ENCODE peak calls at places on chromosomes 5 and 9, in nine cellular contexts. One of them, this sample, is unnamed.

GRCh38 chr5:144356489-144356888 is 185.8 kb downstream of the KCTD16 start:
- DNase-seq in IMR-90: no peak
- DNase-seq in mammary epithelial cell: no peak
- DNase-seq in upper lobe of right lung: no peak
- DNase-seq in psoas muscle: no peak
- DNase-seq in uterus: no peak
- DNase-seq in cardiac muscle cell: no peak
- DNase-seq in AG10803: no peak
- DNase-seq in cardiac fibroblast: no peak
- DNase-seq in this sample: no peak

GRCh38 chr5:2802693-2803365 is 51.4 kb upstream of the IRX2 start:
- DNase-seq in IMR-90: no peak
- DNase-seq in mammary epithelial cell: no peak
- DNase-seq in upper lobe of right lung: no peak
- DNase-seq in psoas muscle: no peak
- DNase-seq in uterus: no peak
- DNase-seq in cardiac muscle cell: no peak
- DNase-seq in AG10803: no peak
- DNase-seq in cardiac fibroblast: no peak
- DNase-seq in this sample: no peak

GRCh38 chr9:110545705-110546104 is 33.8 kb downstream of the SVEP1 start:
- DNase-seq in IMR-90: peak; percentile 11
- DNase-seq in mammary epithelial cell: peak; percentile 45
- DNase-seq in upper lobe of right lung: no peak
- DNase-seq in psoas muscle: no peak
- DNase-seq in uterus: no peak
- DNase-seq in cardiac muscle cell: no peak
- DNase-seq in AG10803: peak; percentile 29
- DNase-seq in cardiac fibroblast: peak; percentile 37
- DNase-seq in this sample: no peak

GRCh38 chr5:117859161-117859560 is 1129.2 kb downstream of the DTWD2 start:
- DNase-seq in IMR-90: no peak
- DNase-seq in mammary epithelial cell: no peak
- DNase-seq in upper lobe of right lung: no peak
- DNase-seq in psoas muscle: no peak
- DNase-seq in uterus: no peak
- DNase-seq in cardiac muscle cell: no peak
- DNase-seq in AG10803: no peak
- DNase-seq in cardiac fibroblast: no peak
- DNase-seq in this sample: no peak

GRCh38 chr5:138504799-138505198 is 38.2 kb downstream of the ETF1 start:
- DNase-seq in IMR-90: no peak
- DNase-seq in mammary epithelial cell: peak; percentile 95
- DNase-seq in upper lobe of right lung: no peak
- DNase-seq in psoas muscle: no peak
- DNase-seq in uterus: no peak
- DNase-seq in cardiac muscle cell: no peak
- DNase-seq in AG10803: peak; percentile 64
- DNase-seq in cardiac fibroblast: no peak
- DNase-seq in this sample: no peak

GRCh38 chr5:176640616-176641015 is 6.7 kb upstream of the TSPAN17 start:
- DNase-seq in IMR-90: no peak
- DNase-seq in mammary epithelial cell: no peak
- DNase-seq in upper lobe of right lung: no peak
- DNase-seq in psoas muscle: no peak
- DNase-seq in uterus: no peak
- DNase-seq in cardiac muscle cell: no peak
- DNase-seq in AG10803: no peak
- DNase-seq in cardiac fibroblast: no peak
- DNase-seq in this sample: no peak

GRCh38 chr9:124483481-124483880 is 23.7 kb downstream of the NR5A1 start:
- DNase-seq in IMR-90: no peak
- DNase-seq in mammary epithelial cell: no peak
- DNase-seq in upper lobe of right lung: no peak
- DNase-seq in psoas muscle: no peak
- DNase-seq in uterus: no peak
- DNase-seq in cardiac muscle cell: no peak
- DNase-seq in AG10803: no peak
- DNase-seq in cardiac fibroblast: no peak
- DNase-seq in this sample: no peak

GRCh38 chr5:56337715-56338319 is 104.7 kb upstream of the ANKRD55 start:
- DNase-seq in IMR-90: no peak
- DNase-seq in mammary epithelial cell: no peak
- DNase-seq in upper lobe of right lung: no peak
- DNase-seq in psoas muscle: no peak
- DNase-seq in uterus: no peak
- DNase-seq in cardiac muscle cell: no peak
- DNase-seq in AG10803: no peak
- DNase-seq in cardiac fibroblast: peak; percentile 16
- DNase-seq in this sample: peak; percentile 36

GRCh38 chr5:141084487-141084989 is 9.9 kb upstream of the PCDHB2 start:
- DNase-seq in IMR-90: peak; percentile 9
- DNase-seq in mammary epithelial cell: peak; percentile 48
- DNase-seq in upper lobe of right lung: no peak
- DNase-seq in psoas muscle: no peak
- DNase-seq in uterus: peak; percentile 39
- DNase-seq in cardiac muscle cell: peak; percentile 41
- DNase-seq in AG10803: peak; percentile 56
- DNase-seq in cardiac fibroblast: peak; percentile 60
- DNase-seq in this sample: peak; percentile 2

GRCh38 chr9:98380065-98380681 is 124.7 kb upstream of the TBC1D2 start:
- DNase-seq in IMR-90: peak; percentile 65
- DNase-seq in mammary epithelial cell: no peak
- DNase-seq in upper lobe of right lung: no peak
- DNase-seq in psoas muscle: no peak
- DNase-seq in uterus: no peak
- DNase-seq in cardiac muscle cell: peak; percentile 61
- DNase-seq in AG10803: peak; percentile 64
- DNase-seq in cardiac fibroblast: peak; percentile 70
- DNase-seq in this sample: peak; percentile 30

GRCh38 chr5:176447538-176447981 is 625 bp upstream of the FAF2 start:
- DNase-seq in IMR-90: no peak
- DNase-seq in mammary epithelial cell: no peak
- DNase-seq in upper lobe of right lung: no peak
- DNase-seq in psoas muscle: no peak
- DNase-seq in uterus: no peak
- DNase-seq in cardiac muscle cell: no peak
- DNase-seq in AG10803: no peak
- DNase-seq in cardiac fibroblast: no peak
- DNase-seq in this sample: no peak

GRCh38 chr5:91235194-91235793 is 147.8 kb downstream of the ARRDC3 start:
- DNase-seq in IMR-90: no peak
- DNase-seq in mammary epithelial cell: no peak
- DNase-seq in upper lobe of right lung: no peak
- DNase-seq in psoas muscle: no peak
- DNase-seq in uterus: no peak
- DNase-seq in cardiac muscle cell: no peak
- DNase-seq in AG10803: peak; percentile 27
- DNase-seq in cardiac fibroblast: no peak
- DNase-seq in this sample: no peak

GRCh38 chr9:133854785-133855184 is 116.6 kb upstream of the SARDH start:
- DNase-seq in IMR-90: no peak
- DNase-seq in mammary epithelial cell: no peak
- DNase-seq in upper lobe of right lung: no peak
- DNase-seq in psoas muscle: no peak
- DNase-seq in uterus: no peak
- DNase-seq in cardiac muscle cell: no peak
- DNase-seq in AG10803: no peak
- DNase-seq in cardiac fibroblast: no peak
- DNase-seq in this sample: no peak

GRCh38 chr9:93860694-93861658 is 94.2 kb downstream of the BARX1 start:
- DNase-seq in IMR-90: no peak
- DNase-seq in mammary epithelial cell: no peak
- DNase-seq in upper lobe of right lung: peak; percentile 62
- DNase-seq in psoas muscle: no peak
- DNase-seq in uterus: no peak
- DNase-seq in cardiac muscle cell: no peak
- DNase-seq in AG10803: no peak
- DNase-seq in cardiac fibroblast: no peak
- DNase-seq in this sample: no peak

DNA sequence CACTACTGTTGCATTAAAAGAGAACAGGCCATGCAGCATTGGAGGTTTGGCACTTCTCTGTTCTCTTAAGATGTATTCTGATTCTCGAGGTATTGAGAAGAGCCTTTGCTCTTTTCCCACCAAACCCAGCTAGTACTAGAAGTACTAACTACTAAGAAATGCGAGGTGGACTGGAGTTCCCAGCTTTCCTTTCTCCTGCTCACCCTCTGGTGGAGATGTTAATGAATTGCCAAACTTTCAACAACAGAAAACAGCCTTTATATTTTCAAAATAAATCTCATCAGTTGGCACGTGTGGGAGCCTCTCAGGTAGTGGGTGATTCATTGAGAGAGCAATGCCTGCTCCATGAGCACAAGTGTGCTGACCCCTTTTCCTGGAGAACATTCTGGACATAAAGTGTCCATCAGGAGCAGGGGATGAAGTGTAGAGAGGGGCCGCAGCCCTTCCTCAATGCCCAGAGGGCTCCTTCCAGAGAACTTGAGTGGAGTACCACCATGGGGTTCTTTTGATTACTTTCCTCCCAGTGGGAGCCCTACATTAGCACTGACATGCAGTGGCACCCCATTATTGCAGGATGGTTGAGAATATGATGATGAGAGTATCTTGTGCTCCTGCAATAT is 45.7 kb downstream of the TMEM174 start:
- DNase-seq in IMR-90: peak; percentile 72
- DNase-seq in mammary epithelial cell: peak; percentile 34
- DNase-seq in upper lobe of right lung: no peak
- DNase-seq in psoas muscle: no peak
- DNase-seq in uterus: no peak
- DNase-seq in cardiac muscle cell: peak; percentile 56
- DNase-seq in AG10803: peak; percentile 72
- DNase-seq in cardiac fibroblast: peak; percentile 63
- DNase-seq in this sample: peak; percentile 71
- TF ChIP-seq CTCF in IMR-90: peak; percentile 64
- TF ChIP-seq CTCF in mammary epithelial cell: peak; percentile 53
- TF ChIP-seq CTCF in upper lobe of right lung: no peak
- TF ChIP-seq CTCF in psoas muscle: no peak
- TF ChIP-seq CTCF in uterus: no peak
- TF ChIP-seq CTCF in cardiac muscle cell: peak; percentile 48
- TF ChIP-seq CTCF in AG10803: peak; percentile 78
- TF ChIP-seq CTCF in cardiac fibroblast: peak; percentile 60
- TF ChIP-seq CTCF in this sample: peak; percentile 63

DNA sequence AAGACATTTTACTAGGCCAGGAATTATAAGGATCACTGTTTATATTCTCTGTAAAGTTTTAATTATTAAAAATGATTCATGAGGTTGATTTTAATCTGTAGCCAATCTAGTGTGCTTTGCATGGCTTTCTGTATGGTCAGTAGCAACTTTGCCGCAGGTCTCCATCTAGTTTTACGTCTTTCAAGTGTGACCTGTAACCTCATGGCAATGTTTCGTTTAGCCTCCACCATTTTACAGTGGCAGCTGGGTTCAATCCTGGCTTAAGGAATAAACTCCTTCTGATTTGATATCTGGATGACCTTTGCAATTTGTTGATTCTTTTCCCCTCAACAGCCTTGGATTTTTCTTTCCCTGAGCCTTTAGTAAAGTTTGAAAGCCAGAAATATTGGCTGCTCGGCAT is 434.5 kb upstream of the CDH9 start:
- DNase-seq in IMR-90: no peak
- DNase-seq in mammary epithelial cell: no peak
- DNase-seq in upper lobe of right lung: no peak
- DNase-seq in psoas muscle: no peak
- DNase-seq in uterus: no peak
- DNase-seq in cardiac muscle cell: no peak
- DNase-seq in AG10803: peak; percentile 4
- DNase-seq in cardiac fibroblast: no peak
- DNase-seq in this sample: no peak
- H3K4me3 ChIP-seq in IMR-90: peak overlapping the region; percentile 41
- H3K4me3 ChIP-seq in mammary epithelial cell: no peak overlapping the region
- H3K4me3 ChIP-seq in upper lobe of right lung: no peak overlapping the region
- H3K4me3 ChIP-seq in psoas muscle: no peak overlapping the region
- H3K4me3 ChIP-seq in uterus: no peak overlapping the region
- H3K4me3 ChIP-seq in cardiac muscle cell: peak overlapping the region; percentile 36
- H3K4me3 ChIP-seq in AG10803: peak overlapping the region; percentile 59
- H3K4me3 ChIP-seq in cardiac fibroblast: no peak overlapping the region
- H3K4me3 ChIP-seq in this sample: no peak overlapping the region

DNA sequence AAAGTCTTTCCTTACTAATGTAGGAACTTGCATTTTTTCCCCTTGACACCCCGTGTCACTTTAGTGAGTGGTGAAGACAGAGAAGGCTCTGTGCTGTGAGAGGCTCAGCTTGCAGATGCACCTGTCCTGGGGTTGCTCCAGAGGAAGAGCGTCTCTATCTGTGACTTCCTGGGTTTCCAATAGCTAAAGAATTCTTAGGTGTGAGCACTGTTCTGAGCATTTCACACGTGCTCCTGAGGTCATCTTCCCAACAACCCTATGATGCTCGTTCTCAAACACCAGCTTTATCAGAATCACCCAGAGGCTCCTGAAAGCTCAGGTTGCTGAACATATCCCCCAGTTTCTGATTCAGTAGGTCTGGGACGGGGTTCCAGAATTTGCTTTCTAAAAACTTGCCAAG is 6.4 kb upstream of the CTSV start:
- DNase-seq in IMR-90: no peak
- DNase-seq in mammary epithelial cell: no peak
- DNase-seq in upper lobe of right lung: no peak
- DNase-seq in psoas muscle: no peak
- DNase-seq in uterus: no peak
- DNase-seq in cardiac muscle cell: no peak
- DNase-seq in AG10803: no peak
- DNase-seq in cardiac fibroblast: no peak
- DNase-seq in this sample: no peak
- TF ChIP-seq CTCF in IMR-90: no peak
- TF ChIP-seq CTCF in mammary epithelial cell: no peak
- TF ChIP-seq CTCF in upper lobe of right lung: no peak
- TF ChIP-seq CTCF in psoas muscle: no peak
- TF ChIP-seq CTCF in uterus: no peak
- TF ChIP-seq CTCF in cardiac muscle cell: no peak
- TF ChIP-seq CTCF in AG10803: no peak
- TF ChIP-seq CTCF in cardiac fibroblast: no peak
- TF ChIP-seq CTCF in this sample: no peak

GRCh38 chr9:128558431-128559310 is 6.3 kb downstream of the SPTAN1 start:
- DNase-seq in IMR-90: peak; percentile 95
- DNase-seq in mammary epithelial cell: peak; percentile 88
- DNase-seq in upper lobe of right lung: peak; percentile 78
- DNase-seq in psoas muscle: peak; percentile 76
- DNase-seq in uterus: peak; percentile 83
- DNase-seq in cardiac muscle cell: peak; percentile 93
- DNase-seq in AG10803: peak; percentile 86
- DNase-seq in cardiac fibroblast: peak; percentile 94
- DNase-seq in this sample: peak; percentile 94
- H3K4me3 ChIP-seq in IMR-90: peak overlapping the region; percentile 1
- H3K4me3 ChIP-seq in mammary epithelial cell: no peak overlapping the region
- H3K4me3 ChIP-seq in upper lobe of right lung: peak overlapping the region; percentile 21
- H3K4me3 ChIP-seq in psoas muscle: peak overlapping the region; percentile 7
- H3K4me3 ChIP-seq in uterus: no peak overlapping the region
- H3K4me3 ChIP-seq in cardiac muscle cell: no peak overlapping the region
- H3K4me3 ChIP-seq in AG10803: peak overlapping the region; percentile 26
- H3K4me3 ChIP-seq in cardiac fibroblast: peak overlapping the region; percentile 27
- H3K4me3 ChIP-seq in this sample: peak overlapping the region; percentile 12

DNA sequence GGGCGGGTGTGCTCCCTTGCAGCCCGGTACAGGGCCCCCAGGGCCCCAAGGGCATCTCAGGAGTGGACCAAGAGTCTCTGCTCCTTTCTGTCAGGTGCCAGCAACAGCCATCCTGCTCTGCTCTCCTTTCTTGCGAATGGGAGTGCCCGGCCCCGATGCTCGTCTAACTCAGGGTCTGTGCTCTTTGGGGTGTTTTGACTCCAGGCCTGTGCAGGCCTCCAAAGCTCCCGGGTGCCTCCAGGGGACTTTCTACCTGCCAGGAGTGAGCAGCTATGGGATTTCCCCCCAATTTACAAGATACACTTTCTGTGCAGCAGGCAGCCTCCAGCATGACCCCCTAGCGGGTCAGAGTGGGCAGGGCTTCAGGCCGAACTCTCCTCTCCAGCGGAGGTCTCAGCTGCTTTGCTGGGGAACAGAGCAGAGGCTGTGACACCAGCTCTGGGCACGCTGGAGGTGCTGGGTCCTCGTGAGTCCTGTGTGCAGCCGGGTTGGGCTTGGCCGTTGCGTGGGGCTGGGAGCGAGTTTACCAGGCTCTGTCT is 3.0 kb downstream of the NRARP start:
- DNase-seq in IMR-90: no peak
- DNase-seq in mammary epithelial cell: no peak
- DNase-seq in upper lobe of right lung: peak; percentile 52
- DNase-seq in psoas muscle: no peak
- DNase-seq in uterus: no peak
- DNase-seq in cardiac muscle cell: no peak
- DNase-seq in AG10803: no peak
- DNase-seq in cardiac fibroblast: no peak
- DNase-seq in this sample: no peak
- TF ChIP-seq CTCF in IMR-90: no peak
- TF ChIP-seq CTCF in mammary epithelial cell: no peak
- TF ChIP-seq CTCF in upper lobe of right lung: no peak
- TF ChIP-seq CTCF in psoas muscle: no peak
- TF ChIP-seq CTCF in uterus: no peak
- TF ChIP-seq CTCF in cardiac muscle cell: no peak
- TF ChIP-seq CTCF in AG10803: no peak
- TF ChIP-seq CTCF in cardiac fibroblast: no peak
- TF ChIP-seq CTCF in this sample: no peak